ENCODE peak calls at places on chromosome 10, in ten cellular contexts. D is fibroblast of the conjunctiva; S is IMR-90; G is T47D; P is A172; K is upper lobe of right lung; L is NCI-H748 treated with DMSO at 0.1 percent for 48 hours; C is stimulated activated CD4-positive, alpha-beta T cell treated with anti-CD3 and anti-CD28 coated beads, Interleukin-1b, Interleukin-23, amount 100 ng/mL, for 1 hour; E is heart right ventricle; A is NCI-H1436. F is an unnamed sample.

GRCh38 chr10:49831352-49832040 is 69.4 kb upstream of the OGDHL start:
- DNase-seq in K (no peak), D (no peak), S (peak; percentile 34), P (peak; percentile 78), C (no peak), L (no peak), E (no peak), G (no peak), A (no peak), F (peak; percentile 50)

GRCh38 chr10:69567920-69568319 is 5.3 kb downstream of the NEUROG3 start:
- DNase-seq in S (peak; percentile 51), G (peak; percentile 62), E (peak; percentile 54), K (peak; percentile 74), D (peak; percentile 16), A (no peak), L (no peak), P (peak; percentile 22), C (no peak), F (peak; percentile 62)

GRCh38 chr10:83820033-83820432 is 319.3 kb upstream of the GHITM start:
- DNase-seq in K (no peak), P (peak; percentile 33), C (no peak), G (no peak), A (no peak), S (no peak), D (no peak), L (no peak), E (peak; percentile 38), F (no peak)

GRCh38 chr10:70558871-70559810 is 43.4 kb downstream of the PRF1 start:
- DNase-seq in C (peak; percentile 24), A (no peak), P (peak; percentile 53), E (peak; percentile 75), K (peak; percentile 85), L (no peak), G (peak; percentile 51), D (no peak), S (peak; percentile 34), F (peak; percentile 47)

GRCh38 chr10:95331596-95332130 is 40.9 kb upstream of the PDLIM1 start:
- DNase-seq in A (no peak), L (no peak), S (peak; percentile 38), E (no peak), K (no peak), G (no peak), C (no peak), P (no peak), D (no peak), F (no peak)

GRCh38 chr10:115706482-115707076 is 566.4 kb downstream of the GFRA1 start:
- DNase-seq in G (peak; percentile 40), C (no peak), S (peak; percentile 30), E (no peak), K (no peak), L (no peak), P (peak; percentile 41), A (no peak), D (peak; percentile 18), F (peak; percentile 59)

GRCh38 chr10:49598164-49598856 is 11.8 kb upstream of the SLC18A3 start:
- DNase-seq in E (no peak), D (no peak), S (no peak), A (no peak), K (no peak), C (no peak), G (no peak), P (no peak), L (no peak), F (no peak)

GRCh38 chr10:113603057-113603777 is 50.4 kb downstream of the HABP2 start:
- DNase-seq in S (no peak), E (peak; percentile 36), C (no peak), K (no peak), A (no peak), P (no peak), L (no peak), G (no peak), D (no peak), F (no peak)

GRCh38 chr10:1149793-1150637 is 93.8 kb downstream of the WDR37 start:
- DNase-seq in G (no peak), D (no peak), E (peak; percentile 42), C (no peak), L (no peak), K (peak; percentile 42), S (peak; percentile 3), A (no peak), P (no peak), F (no peak)

GRCh38 chr10:44725404-44725803 is 185.7 kb upstream of the TMEM72 start:
- DNase-seq in C (no peak), K (no peak), D (no peak), L (no peak), P (no peak), G (no peak), S (peak; percentile 40), A (no peak), E (no peak), F (no peak)

GRCh38 chr10:79038841-79039201 is 29.9 kb upstream of the ZMIZ1 start:
- DNase-seq in D (no peak), L (no peak), C (no peak), A (no peak), S (peak; percentile 32), E (no peak), G (no peak), K (peak; percentile 40), P (no peak), F (no peak)

GRCh38 chr10:101467286-101467770 is 113.4 kb downstream of the BTRC start:
- DNase-seq in L (peak; percentile 84), S (peak; percentile 78), A (peak; percentile 93), G (peak; percentile 83), K (no peak), C (no peak), P (peak; percentile 64), D (peak; percentile 63), E (peak; percentile 46), F (peak; percentile 74)

GRCh38 chr10:96236090-96236478 is 35.3 kb downstream of the BLNK start:
- DNase-seq in E (peak; percentile 12), D (no peak), K (no peak), G (no peak), P (no peak), A (no peak), C (no peak), S (no peak), L (no peak), F (no peak)

GRCh38 chr10:49612513-49613159 is 1.2 kb upstream of the CHAT start:
- DNase-seq in L (no peak), D (no peak), P (no peak), E (no peak), S (no peak), K (peak; percentile 58), A (no peak), G (peak; percentile 26), C (no peak), F (peak; percentile 48)

GRCh38 chr10:78255796-78256638 is 222.4 kb downstream of the RPS24 start:
- DNase-seq in A (no peak), S (peak; percentile 99), G (peak; percentile 81), P (peak; percentile 98), L (no peak), C (no peak), E (peak; percentile 21), K (no peak), D (peak; percentile 97), F (peak; percentile 98)

F was measured in ACHN.